ENCODE peak calls at places on chromosomes 4 and X, in eight cellular contexts. C, D, Y, Z, F, O, K and T are unnamed samples.
A peak's percentile ranks its signal among the peaks of the same experiment; 100 is the strongest.

GRCh38 chr4:183284229-183284628 is 35.8 kb downstream of the CLDN22 start:
- DNase-seq in C (no peak), D (no peak), Y (no peak), Z (no peak), F (no peak), O (no peak), K (no peak), T (no peak)

GRCh38 chr4:6172093-6172926 is 28.0 kb downstream of the JAKMIP1 start:
- DNase-seq in C (no peak), D (no peak), Y (no peak), Z (no peak), F (no peak), O (no peak), K (no peak), T (no peak)

GRCh38 chrX:76014321-76014720 is 158.5 kb upstream of the PBDC1 start:
- DNase-seq in C (no peak), D (no peak), Y (no peak), Z (no peak), F (no peak), O (no peak), K (no peak), T (no peak)

GRCh38 chrX:140661657-140662056 is 47.9 kb upstream of the LINC00632 start:
- DNase-seq in C (no peak), D (peak; percentile 1), Y (peak; percentile 11), Z (no peak), F (no peak), O (peak; percentile 12), K (peak; percentile 11), T (no peak)

GRCh38 chr4:74934822-74935326 is 2.0 kb downstream of the PARM1 start:
- DNase-seq in C (no peak), D (no peak), Y (no peak), Z (no peak), F (no peak), O (no peak), K (no peak), T (no peak)

GRCh38 chr4:107011312-107011711 is 24.8 kb downstream of the DKK2 start:
- DNase-seq in C (no peak), D (no peak), Y (no peak), Z (no peak), F (no peak), O (no peak), K (peak; percentile 26), T (no peak)

GRCh38 chr4:98619197-98619596 is 39.2 kb downstream of the TSPAN5 start:
- DNase-seq in C (no peak), D (no peak), Y (no peak), Z (no peak), F (no peak), O (no peak), K (no peak), T (no peak)

GRCh38 chrX:77953708-77954107 is 15.7 kb downstream of the PGAM4 start:
- DNase-seq in C (no peak), D (peak; percentile 54), Y (peak; percentile 54), Z (no peak), F (no peak), O (peak; percentile 31), K (no peak), T (no peak)

GRCh38 chr4:2142630-2143427 is 83.7 kb downstream of the NAT8L start:
- DNase-seq in C (no peak), D (peak; percentile 15), Y (peak; percentile 41), Z (no peak), F (no peak), O (peak; percentile 32), K (no peak), T (peak; percentile 44)

GRCh38 chr4:169079942-169080827 is 70.1 kb upstream of the CBR4 start:
- DNase-seq in C (peak; percentile 25), D (peak; percentile 76), Y (peak; percentile 94), Z (peak; percentile 66), F (peak; percentile 85), O (peak; percentile 89), K (peak; percentile 46), T (peak; percentile 88)

GRCh38 chr4:156677136-156677535 is 294.5 kb downstream of the PDGFC start:
- DNase-seq in C (no peak), D (peak; percentile 71), Y (peak; percentile 71), Z (no peak), F (no peak), O (peak; percentile 61), K (peak; percentile 75), T (peak; percentile 65)

GRCh38 chr4:101171747-101172146 is 175.6 kb downstream of the PPP3CA start:
- DNase-seq in C (peak; percentile 48), D (peak; percentile 80), Y (no peak), Z (no peak), F (no peak), O (no peak), K (no peak), T (no peak)

GRCh38 chr4:114077610-114078009 is 98.2 kb upstream of the ARSJ start:
- DNase-seq in C (peak; percentile 73), D (peak; percentile 77), Y (peak; percentile 69), Z (no peak), F (no peak), O (peak; percentile 86), K (peak; percentile 91), T (peak; percentile 64)

GRCh38 chrX:139112432-139112831 is 400.9 kb upstream of the FGF13 start:
- DNase-seq in C (no peak), D (peak; percentile 79), Y (no peak), Z (no peak), F (no peak), O (peak; percentile 48), K (peak; percentile 44), T (no peak)

GRCh38 chr4:155005395-155006087 is 202.9 kb upstream of the NPY2R start:
- DNase-seq in C (no peak), D (peak; percentile 47), Y (peak; percentile 18), Z (no peak), F (no peak), O (peak; percentile 77), K (peak; percentile 24), T (peak; percentile 76)

GRCh38 chr4:163048447-163048846 is 118.2 kb downstream of the NAF1 start:
- DNase-seq in C (peak; percentile 21), D (peak; percentile 51), Y (peak; percentile 68), Z (no peak), F (no peak), O (peak; percentile 10), K (peak; percentile 33), T (peak; percentile 47)

GRCh38 chr4:174523003-174523693 is 860 bp upstream of the HPGD start:
- DNase-seq in C (no peak), D (peak; percentile 36), Y (peak; percentile 13), Z (no peak), F (no peak), O (peak; percentile 21), K (peak; percentile 1), T (no peak)

GRCh38 chrX:118239471-118239870 is 106.4 kb upstream of the WDR44 start:
- DNase-seq in C (no peak), D (no peak), Y (no peak), Z (no peak), F (no peak), O (no peak), K (no peak), T (no peak)

GRCh38 chrX:67636532-67636931 is 92.7 kb downstream of the AR start:
- DNase-seq in C (no peak), D (no peak), Y (peak; percentile 21), Z (no peak), F (no peak), O (peak; percentile 11), K (no peak), T (peak; percentile 6)

GRCh38 chrX:136689441-136689840 is 41.5 kb downstream of the CD40LG start:
- DNase-seq in C (peak; percentile 26), D (no peak), Y (peak; percentile 85), Z (no peak), F (no peak), O (peak; percentile 31), K (no peak), T (peak; percentile 11)

GRCh38 chr4:56410247-56410646 is 23.0 kb upstream of the AASDH start:
- DNase-seq in C (peak; percentile 96), D (peak; percentile 100), Y (peak; percentile 99), Z (no peak), F (no peak), O (peak; percentile 98), K (peak; percentile 98), T (peak; percentile 98)

GRCh38 chr4:84547211-84547610 is 35.7 kb upstream of the CDS1 start:
- DNase-seq in C (no peak), D (no peak), Y (peak; percentile 33), Z (no peak), F (no peak), O (no peak), K (no peak), T (peak; percentile 4)

GRCh38 chr4:115110191-115111166 is 2.9 kb downstream of the NDST4 start:
- DNase-seq in C (no peak), D (peak; percentile 71), Y (peak; percentile 46), Z (no peak), F (no peak), O (peak; percentile 20), K (no peak), T (no peak)

GRCh38 chr4:176642472-176642871 is 150.2 kb downstream of the VEGFC start:
- DNase-seq in C (no peak), D (no peak), Y (no peak), Z (no peak), F (no peak), O (no peak), K (no peak), T (no peak)
- TF ChIP-seq CTCF in C (no peak), D (no peak), Y (no peak), Z (no peak), F (no peak), O (no peak), K (no peak), T (no peak)

DNA sequence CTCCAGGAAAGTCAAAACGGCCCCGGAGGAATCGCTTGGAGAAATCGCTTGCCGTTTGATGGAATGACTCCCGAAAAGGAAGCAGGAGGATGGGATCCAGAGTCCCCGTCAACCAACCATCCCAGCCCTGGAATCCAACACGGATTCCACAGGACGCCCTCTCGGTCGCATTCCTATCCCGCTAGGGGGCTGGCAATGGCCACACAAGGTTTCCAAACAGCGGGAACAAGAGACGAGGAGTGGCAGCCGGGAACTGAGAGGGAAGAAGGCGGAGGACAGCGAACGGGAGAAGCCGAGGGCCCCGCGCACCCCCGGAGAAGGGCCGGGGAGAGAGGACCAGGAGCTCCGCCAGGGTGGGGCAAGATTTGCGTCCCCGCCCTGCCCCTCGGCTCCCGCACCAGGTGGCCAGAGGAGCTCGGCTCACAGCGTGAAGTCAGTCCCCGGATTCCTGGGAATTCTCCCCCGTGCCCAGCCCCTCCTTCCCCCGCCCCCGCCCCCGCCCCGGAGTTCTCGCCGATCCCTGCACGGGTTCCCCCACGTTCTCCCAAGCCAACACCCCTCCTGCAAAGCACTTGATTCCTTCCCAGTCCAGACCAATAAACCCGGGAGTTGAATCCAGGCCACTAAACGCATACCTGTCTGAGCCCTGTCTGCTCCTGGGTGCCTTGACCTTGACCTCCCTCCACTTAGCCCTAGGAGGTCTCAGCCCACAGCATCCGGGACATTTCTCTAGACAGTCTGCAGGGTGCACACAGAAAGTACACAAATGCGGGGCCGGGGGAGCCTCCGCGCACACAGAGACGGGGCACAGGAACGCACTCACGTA is 1.4 kb downstream of the PDZD4 start:
- DNase-seq in C (no peak), D (no peak), Y (peak; percentile 3), Z (no peak), F (no peak), O (no peak), K (peak; percentile 1), T (no peak)
- H3K4me3 ChIP-seq in C (no peak overlapping the region), D (no peak overlapping the region), Y (peak overlapping the region; percentile 36), Z (peak overlapping the region; percentile 36), F (peak overlapping the region; percentile 26), O (no peak overlapping the region), K (no peak overlapping the region), T (no peak overlapping the region)

GRCh38 chr4:185656467-185656890 is 121.2 kb upstream of the PDLIM3 start:
- DNase-seq in C (peak; percentile 46), D (peak; percentile 4), Y (peak; percentile 82), Z (peak; percentile 74), F (no peak), O (peak; percentile 75), K (peak; percentile 58), T (peak; percentile 74)
- TF ChIP-seq CTCF in C (peak; percentile 30), D (peak; percentile 8), Y (peak; percentile 84), Z (peak; percentile 53), F (peak; percentile 30), O (peak; percentile 75), K (peak; percentile 64), T (peak; percentile 84)

GRCh38 chr4:119027815-119028214 is 107.8 kb upstream of the MYOZ2 start:
- DNase-seq in C (no peak), D (no peak), Y (no peak), Z (no peak), F (no peak), O (no peak), K (no peak), T (no peak)
- H3K4me3 ChIP-seq in C (no peak overlapping the region), D (no peak overlapping the region), Y (no peak overlapping the region), Z (peak overlapping the region; percentile 33), F (peak overlapping the region; percentile 6), O (no peak overlapping the region), K (peak overlapping the region; percentile 58), T (no peak overlapping the region)